ENCODE peak calls at places on chromosomes 2 and 18, in six cellular contexts. One of them, this sample, is unnamed.

GRCh38 chr2:13091463-13091862 is 374.7 kb downstream of the TRIB2 start:
- DNase-seq in WERI-Rb-1: no peak
- DNase-seq in brain microvascular endothelial cell: peak; percentile 15
- DNase-seq in GM12865: no peak
- DNase-seq in coronary artery: no peak
- DNase-seq in right atrium auricular region: no peak
- DNase-seq in this sample: no peak

GRCh38 chr2:22329097-22329716 is 1055.8 kb upstream of the KLHL29 start:
- DNase-seq in WERI-Rb-1: no peak
- DNase-seq in brain microvascular endothelial cell: no peak
- DNase-seq in GM12865: no peak
- DNase-seq in coronary artery: no peak
- DNase-seq in right atrium auricular region: no peak
- DNase-seq in this sample: no peak

GRCh38 chr2:207054521-207054920 is 111.2 kb downstream of the KLF7 start:
- DNase-seq in WERI-Rb-1: no peak
- DNase-seq in brain microvascular endothelial cell: peak; percentile 69
- DNase-seq in GM12865: no peak
- DNase-seq in coronary artery: no peak
- DNase-seq in right atrium auricular region: no peak
- DNase-seq in this sample: no peak

GRCh38 chr2:63734510-63734909 is 107.2 kb upstream of the UGP2 start:
- DNase-seq in WERI-Rb-1: no peak
- DNase-seq in brain microvascular endothelial cell: no peak
- DNase-seq in GM12865: no peak
- DNase-seq in coronary artery: no peak
- DNase-seq in right atrium auricular region: no peak
- DNase-seq in this sample: no peak

GRCh38 chr18:11872479-11873136 is 21.4 kb downstream of the CHMP1B start:
- DNase-seq in WERI-Rb-1: no peak
- DNase-seq in brain microvascular endothelial cell: no peak
- DNase-seq in GM12865: peak; percentile 41
- DNase-seq in coronary artery: no peak
- DNase-seq in right atrium auricular region: no peak
- DNase-seq in this sample: no peak

GRCh38 chr18:63848159-63848558 is 39.3 kb upstream of the SERPINB2 start:
- DNase-seq in WERI-Rb-1: peak; percentile 44
- DNase-seq in brain microvascular endothelial cell: peak; percentile 46
- DNase-seq in GM12865: peak; percentile 67
- DNase-seq in coronary artery: no peak
- DNase-seq in right atrium auricular region: no peak
- DNase-seq in this sample: no peak

GRCh38 chr2:201452856-201453643 is 1.5 kb downstream of the STRADB start:
- DNase-seq in WERI-Rb-1: no peak
- DNase-seq in brain microvascular endothelial cell: no peak
- DNase-seq in GM12865: no peak
- DNase-seq in coronary artery: no peak
- DNase-seq in right atrium auricular region: no peak
- DNase-seq in this sample: no peak

GRCh38 chr2:48059975-48060374 is 153.7 kb upstream of the FBXO11 start:
- DNase-seq in WERI-Rb-1: no peak
- DNase-seq in brain microvascular endothelial cell: no peak
- DNase-seq in GM12865: no peak
- DNase-seq in coronary artery: no peak
- DNase-seq in right atrium auricular region: no peak
- DNase-seq in this sample: no peak

GRCh38 chr2:20061476-20061875 is 10.0 kb upstream of the LAPTM4A start:
- DNase-seq in WERI-Rb-1: no peak
- DNase-seq in brain microvascular endothelial cell: no peak
- DNase-seq in GM12865: no peak
- DNase-seq in coronary artery: no peak
- DNase-seq in right atrium auricular region: no peak
- DNase-seq in this sample: no peak

DNA sequence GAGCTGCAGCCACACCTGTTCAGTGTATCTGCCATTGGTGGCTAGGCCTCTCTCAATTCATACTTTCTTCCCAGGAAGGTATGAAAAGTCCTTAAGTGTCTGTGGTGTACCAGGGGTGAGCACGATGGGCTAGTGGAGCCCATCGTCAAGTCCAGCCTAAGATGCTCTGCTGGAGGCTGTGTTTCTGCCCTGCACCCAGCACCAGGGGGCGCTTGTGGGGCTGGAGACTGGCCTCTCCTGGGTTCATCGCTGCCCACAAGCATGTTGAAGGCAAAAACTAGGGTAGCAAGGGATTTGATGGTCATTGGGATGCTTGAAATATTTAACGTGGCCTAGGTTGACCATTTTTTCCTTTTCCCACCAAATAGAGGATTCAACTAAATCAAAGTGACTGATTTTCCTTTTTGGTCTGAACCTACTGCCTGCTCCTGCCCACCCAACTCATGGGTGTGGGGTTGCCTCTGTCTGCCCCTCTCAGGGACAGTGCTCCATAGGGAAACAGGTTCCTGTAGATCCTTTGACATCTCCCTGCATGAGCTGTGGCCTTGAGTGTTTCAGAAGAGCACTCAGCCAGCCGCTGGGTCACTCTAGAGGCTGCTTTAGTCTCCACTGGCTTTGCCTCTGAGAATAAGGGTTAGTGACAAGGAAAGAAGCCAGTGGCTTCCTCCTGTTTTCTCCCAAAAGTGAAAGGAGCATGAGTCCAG is 59.0 kb downstream of the TPGS2 start:
- DNase-seq in WERI-Rb-1: peak; percentile 48
- DNase-seq in brain microvascular endothelial cell: no peak
- DNase-seq in GM12865: peak; percentile 39
- DNase-seq in coronary artery: no peak
- DNase-seq in right atrium auricular region: no peak
- DNase-seq in this sample: no peak
- TF ChIP-seq CTCF in WERI-Rb-1: peak; percentile 83
- TF ChIP-seq CTCF in brain microvascular endothelial cell: peak; percentile 57
- TF ChIP-seq CTCF in GM12865: peak; percentile 53
- TF ChIP-seq CTCF in coronary artery: no peak
- TF ChIP-seq CTCF in right atrium auricular region: peak; percentile 61
- TF ChIP-seq CTCF in this sample: peak; percentile 39

GRCh38 chr2:36461039-36461681 is 105.6 kb downstream of the CRIM1 start:
- DNase-seq in WERI-Rb-1: no peak
- DNase-seq in brain microvascular endothelial cell: peak; percentile 82
- DNase-seq in GM12865: peak; percentile 7
- DNase-seq in coronary artery: no peak
- DNase-seq in right atrium auricular region: no peak
- DNase-seq in this sample: no peak

GRCh38 chr2:36462311-36462710 is 106.7 kb downstream of the CRIM1 start:
- DNase-seq in WERI-Rb-1: no peak
- DNase-seq in brain microvascular endothelial cell: no peak
- DNase-seq in GM12865: no peak
- DNase-seq in coronary artery: no peak
- DNase-seq in right atrium auricular region: no peak
- DNase-seq in this sample: no peak

GRCh38 chr2:36456227-36456788 is 100.7 kb downstream of the CRIM1 start:
- DNase-seq in WERI-Rb-1: no peak
- DNase-seq in brain microvascular endothelial cell: peak; percentile 72
- DNase-seq in GM12865: no peak
- DNase-seq in coronary artery: peak; percentile 83
- DNase-seq in right atrium auricular region: peak; percentile 82
- DNase-seq in this sample: no peak

GRCh38 chr2:36458106-36458505 is 102.5 kb downstream of the CRIM1 start:
- DNase-seq in WERI-Rb-1: no peak
- DNase-seq in brain microvascular endothelial cell: no peak
- DNase-seq in GM12865: no peak
- DNase-seq in coronary artery: no peak
- DNase-seq in right atrium auricular region: no peak
- DNase-seq in this sample: no peak

GRCh38 chr2:36459725-36460137 is 104.2 kb downstream of the CRIM1 start:
- DNase-seq in WERI-Rb-1: peak; percentile 59
- DNase-seq in brain microvascular endothelial cell: no peak
- DNase-seq in GM12865: no peak
- DNase-seq in coronary artery: no peak
- DNase-seq in right atrium auricular region: no peak
- DNase-seq in this sample: no peak
- TF ChIP-seq CTCF in WERI-Rb-1: peak; percentile 81
- TF ChIP-seq CTCF in brain microvascular endothelial cell: peak; percentile 75
- TF ChIP-seq CTCF in GM12865: no peak
- TF ChIP-seq CTCF in coronary artery: peak; percentile 23
- TF ChIP-seq CTCF in right atrium auricular region: peak; percentile 52
- TF ChIP-seq CTCF in this sample: peak; percentile 52

DNA sequence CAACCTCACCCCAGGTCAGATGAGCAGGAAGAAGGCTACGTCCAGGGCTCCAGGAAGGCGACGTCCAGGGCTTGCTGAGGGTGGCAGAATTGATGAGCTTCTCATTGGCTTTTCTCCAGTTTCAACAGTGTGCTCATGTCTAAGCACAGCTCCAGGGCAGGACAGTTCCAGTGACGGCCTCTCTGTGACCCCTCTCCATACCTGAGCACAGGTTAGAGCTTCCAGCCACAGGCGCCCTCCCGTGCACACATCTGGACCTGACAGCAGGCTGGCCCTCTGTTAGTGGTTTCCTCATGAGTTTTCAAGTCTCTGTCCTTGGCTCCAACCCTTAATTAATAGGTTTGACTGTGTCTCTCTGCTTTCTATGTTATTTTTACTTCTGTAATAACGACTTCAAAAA is 327.6 kb downstream of the ZNF516 start:
- DNase-seq in WERI-Rb-1: no peak
- DNase-seq in brain microvascular endothelial cell: no peak
- DNase-seq in GM12865: no peak
- DNase-seq in coronary artery: no peak
- DNase-seq in right atrium auricular region: no peak
- DNase-seq in this sample: no peak
- TF ChIP-seq CTCF in WERI-Rb-1: no peak
- TF ChIP-seq CTCF in brain microvascular endothelial cell: no peak
- TF ChIP-seq CTCF in GM12865: no peak
- TF ChIP-seq CTCF in coronary artery: no peak
- TF ChIP-seq CTCF in right atrium auricular region: no peak
- TF ChIP-seq CTCF in this sample: no peak

DNA sequence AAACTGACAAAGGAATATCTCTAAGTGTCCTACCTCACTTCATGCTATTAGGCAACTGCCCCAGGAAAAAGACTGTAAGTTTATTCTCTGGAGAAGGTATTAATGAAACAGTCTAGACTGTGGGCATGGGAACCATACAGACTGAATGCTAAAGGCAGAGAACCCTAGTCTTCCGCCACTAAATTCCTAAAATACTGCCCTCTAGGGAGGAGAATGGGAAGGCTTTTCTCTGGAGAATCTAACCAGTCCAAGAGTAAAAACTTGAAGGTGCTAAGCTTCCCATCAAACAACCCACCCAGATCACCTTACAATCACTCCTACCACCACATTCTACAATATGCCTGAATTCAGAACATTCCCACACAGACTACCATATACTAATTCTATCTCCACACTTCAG is 3.4 kb downstream of the SRBD1 start:
- DNase-seq in WERI-Rb-1: no peak
- DNase-seq in brain microvascular endothelial cell: peak; percentile 36
- DNase-seq in GM12865: no peak
- DNase-seq in coronary artery: no peak
- DNase-seq in right atrium auricular region: no peak
- DNase-seq in this sample: no peak
- TF ChIP-seq CTCF in WERI-Rb-1: peak; percentile 74
- TF ChIP-seq CTCF in brain microvascular endothelial cell: peak; percentile 71
- TF ChIP-seq CTCF in GM12865: peak; percentile 18
- TF ChIP-seq CTCF in coronary artery: no peak
- TF ChIP-seq CTCF in right atrium auricular region: peak; percentile 36
- TF ChIP-seq CTCF in this sample: peak; percentile 74

GRCh38 chr2:56179931-56180330 is 3.9 kb upstream of the CCDC85A start:
- DNase-seq in WERI-Rb-1: no peak
- DNase-seq in brain microvascular endothelial cell: no peak
- DNase-seq in GM12865: no peak
- DNase-seq in coronary artery: no peak
- DNase-seq in right atrium auricular region: no peak
- DNase-seq in this sample: no peak
- TF ChIP-seq CTCF in WERI-Rb-1: no peak
- TF ChIP-seq CTCF in brain microvascular endothelial cell: no peak
- TF ChIP-seq CTCF in GM12865: no peak
- TF ChIP-seq CTCF in coronary artery: no peak
- TF ChIP-seq CTCF in right atrium auricular region: no peak
- TF ChIP-seq CTCF in this sample: no peak

GRCh38 chr2:179444056-179444455 is 179.4 kb upstream of the SESTD1 start:
- DNase-seq in WERI-Rb-1: peak; percentile 66
- DNase-seq in brain microvascular endothelial cell: no peak
- DNase-seq in GM12865: no peak
- DNase-seq in coronary artery: no peak
- DNase-seq in right atrium auricular region: no peak
- DNase-seq in this sample: no peak

GRCh38 chr2:179441551-179441950 is 176.9 kb upstream of the SESTD1 start:
- DNase-seq in WERI-Rb-1: no peak
- DNase-seq in brain microvascular endothelial cell: no peak
- DNase-seq in GM12865: no peak
- DNase-seq in coronary artery: no peak
- DNase-seq in right atrium auricular region: no peak
- DNase-seq in this sample: no peak

GRCh38 chr2:179443175-179443574 is 178.5 kb upstream of the SESTD1 start:
- DNase-seq in WERI-Rb-1: no peak
- DNase-seq in brain microvascular endothelial cell: no peak
- DNase-seq in GM12865: no peak
- DNase-seq in coronary artery: no peak
- DNase-seq in right atrium auricular region: peak; percentile 69
- DNase-seq in this sample: no peak

GRCh38 chr2:179438653-179439052 is 174.0 kb upstream of the SESTD1 start:
- DNase-seq in WERI-Rb-1: no peak
- DNase-seq in brain microvascular endothelial cell: no peak
- DNase-seq in GM12865: no peak
- DNase-seq in coronary artery: no peak
- DNase-seq in right atrium auricular region: no peak
- DNase-seq in this sample: no peak

DNA sequence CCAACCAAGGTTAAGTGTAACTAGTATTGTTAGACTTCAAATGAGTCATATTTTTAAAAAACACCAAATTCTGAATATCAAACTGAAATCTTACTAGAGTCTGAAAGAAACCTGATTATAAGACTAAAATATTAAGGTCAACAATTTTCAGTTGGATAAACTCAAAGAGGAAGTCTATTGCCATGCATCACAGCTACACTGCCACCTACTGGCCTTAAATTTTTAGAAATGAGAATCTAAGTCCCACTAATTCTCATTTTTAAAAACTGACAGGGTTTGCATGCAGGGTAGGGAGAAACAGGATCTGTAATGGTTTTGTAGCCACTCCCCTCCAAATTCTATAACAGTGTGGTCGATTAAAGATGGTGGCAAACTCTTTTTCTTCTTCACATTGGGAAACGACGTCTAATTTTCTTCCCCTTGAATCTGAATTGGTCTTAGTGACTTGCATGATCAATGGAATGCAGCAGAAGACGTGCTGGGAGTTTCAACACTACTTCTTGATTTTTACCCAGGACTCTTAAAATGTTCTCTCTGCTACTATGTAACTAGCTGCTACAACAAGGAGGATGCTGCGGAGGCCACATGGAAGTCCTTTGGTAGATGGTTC is 176.1 kb upstream of the SESTD1 start:
- DNase-seq in WERI-Rb-1: no peak
- DNase-seq in brain microvascular endothelial cell: no peak
- DNase-seq in GM12865: peak; percentile 49
- DNase-seq in coronary artery: no peak
- DNase-seq in right atrium auricular region: no peak
- DNase-seq in this sample: no peak
- TF ChIP-seq CTCF in WERI-Rb-1: peak; percentile 29
- TF ChIP-seq CTCF in brain microvascular endothelial cell: peak; percentile 68
- TF ChIP-seq CTCF in GM12865: peak; percentile 53
- TF ChIP-seq CTCF in coronary artery: peak; percentile 41
- TF ChIP-seq CTCF in right atrium auricular region: peak; percentile 66
- TF ChIP-seq CTCF in this sample: peak; percentile 77

This sample was measured in type B pancreatic cell.